ENCODE peak calls at places on chromosomes 6 and 20, in four cellular contexts. R is GM12891, V is K562, I is HL-60. L is an unnamed sample.

GRCh38 chr20:48489656-48490055 is 338.1 kb downstream of the PREX1 start:
- DNase-seq in R (no peak), V (no peak), I (no peak), L (no peak)

GRCh38 chr6:41976794-41977484 is 35.3 kb upstream of the CCND3 start:
- DNase-seq in R (no peak), V (no peak), I (no peak), L (no peak)

GRCh38 chr20:60058869-60059268 is 100.6 kb downstream of the CDH26 start:
- DNase-seq in R (no peak), V (no peak), I (peak; percentile 63), L (no peak)

GRCh38 chr20:46084805-46085792 is 4.7 kb downstream of the NCOA5 start:
- DNase-seq in R (no peak), V (no peak), I (no peak), L (no peak)

GRCh38 chr6:43992783-43993505 is 134.3 kb downstream of the MRPL14 start:
- DNase-seq in R (no peak), V (no peak), I (no peak), L (no peak)

GRCh38 chr6:106886922-106887797 is 87.4 kb downstream of the CD24 start:
- DNase-seq in R (no peak), V (no peak), I (no peak), L (no peak)

GRCh38 chr6:149905371-149905910 is 7.5 kb upstream of the RAET1E start:
- DNase-seq in R (no peak), V (no peak), I (no peak), L (no peak)

GRCh38 chr6:111978826-111979225 is 75.1 kb upstream of the CCN6 start:
- DNase-seq in R (no peak), V (no peak), I (no peak), L (no peak)

GRCh38 chr20:15711177-15711576 is 862.1 kb downstream of the KIF16B start:
- DNase-seq in R (no peak), V (no peak), I (no peak), L (no peak)

GRCh38 chr20:17969276-17969883 is 562 bp downstream of the MGME1 start:
- DNase-seq in R (no peak), V (no peak), I (no peak), L (no peak)

GRCh38 chr20:48008850-48009535 is 223.7 kb upstream of the SULF2 start:
- DNase-seq in R (no peak), V (no peak), I (no peak), L (no peak)

GRCh38 chr20:46060301-46060881 is 29.4 kb downstream of the NCOA5 start:
- DNase-seq in R (no peak), V (no peak), I (no peak), L (peak; percentile 31)

GRCh38 chr6:3159805-3160781 is 2.7 kb upstream of the TUBB2A start:
- DNase-seq in R (no peak), V (peak; percentile 56), I (no peak), L (no peak)

GRCh38 chr6:152244998-152245630 is 392.0 kb downstream of the SYNE1 start:
- DNase-seq in R (no peak), V (no peak), I (no peak), L (no peak)

GRCh38 chr6:169990095-169991030 is 238.9 kb downstream of the ERMARD start:
- DNase-seq in R (peak; percentile 51), V (no peak), I (peak; percentile 22), L (no peak)

GRCh38 chr6:34095741-34096140 is 50.1 kb downstream of the GRM4 start:
- DNase-seq in R (no peak), V (no peak), I (no peak), L (no peak)

GRCh38 chr6:7615611-7616383 is 25.8 kb downstream of the SNRNP48 start:
- DNase-seq in R (peak; percentile 16), V (peak; percentile 62), I (no peak), L (no peak)

GRCh38 chr20:10651227-10651990 is 22.4 kb downstream of the JAG1 start:
- DNase-seq in R (no peak), V (no peak), I (no peak), L (no peak)

GRCh38 chr6:135117413-135117968 is 62.9 kb upstream of the HBS1L start:
- DNase-seq in R (no peak), V (no peak), I (no peak), L (no peak)

GRCh38 chr6:106103728-106104109 is 17.6 kb downstream of the PRDM1 start:
- DNase-seq in R (no peak), V (no peak), I (no peak), L (no peak)

GRCh38 chr6:56408976-56409375 is 161.6 kb upstream of the COL21A1 start:
- DNase-seq in R (no peak), V (no peak), I (no peak), L (no peak)

GRCh38 chr20:51767018-51767866 is 948 bp downstream of the ATP9A start:
- DNase-seq in R (peak; percentile 25), V (peak; percentile 55), I (no peak), L (no peak)

GRCh38 chr20:32966881-32967781 is 37.1 kb downstream of the SUN5 start:
- DNase-seq in R (no peak), V (no peak), I (no peak), L (peak; percentile 41)

GRCh38 chr20:47676219-47676721 is 109.0 kb downstream of the SULF2 start:
- DNase-seq in R (no peak), V (no peak), I (no peak), L (no peak)

GRCh38 chr6:45964300-45964699 is 51.4 kb downstream of the CLIC5 start:
- DNase-seq in R (no peak), V (no peak), I (no peak), L (no peak)

GRCh38 chr20:33262658-33263065 is 20.4 kb upstream of the BPIFB1 start:
- DNase-seq in R (no peak), V (peak; percentile 30), I (peak; percentile 69), L (no peak)

GRCh38 chr6:169890049-169890448 is 138.6 kb downstream of the ERMARD start:
- DNase-seq in R (no peak), V (no peak), I (no peak), L (no peak)

GRCh38 chr6:35230498-35230897 is 16.7 kb downstream of the SCUBE3 start:
- DNase-seq in R (no peak), V (no peak), I (no peak), L (no peak)

GRCh38 chr6:162862941-162863340 is 135.2 kb downstream of the PACRG start:
- DNase-seq in R (no peak), V (no peak), I (no peak), L (no peak)

GRCh38 chr6:25942561-25943147 is 12.2 kb upstream of the SLC17A2 start:
- DNase-seq in R (no peak), V (no peak), I (no peak), L (no peak)

GRCh38 chr6:116572162-116572561 is 858 bp downstream of the RWDD1 start:
- DNase-seq in R (no peak), V (peak; percentile 13), I (no peak), L (no peak)

GRCh38 chr6:125307150-125307838 is 5.5 kb upstream of the HDDC2 start:
- DNase-seq in R (no peak), V (peak; percentile 78), I (no peak), L (no peak)

GRCh38 chr6:33620158-33620583 is 951 bp upstream of the ITPR3 start:
- DNase-seq in R (no peak), V (peak; percentile 49), I (no peak), L (no peak)

GRCh38 chr6:148104131-148104530 is 238.5 kb upstream of the SASH1 start:
- DNase-seq in R (no peak), V (no peak), I (no peak), L (no peak)

GRCh38 chr20:44302026-44302669 is 8.9 kb downstream of the FITM2 start:
- DNase-seq in R (no peak), V (no peak), I (no peak), L (no peak)

GRCh38 chr20:60921021-60921622 is 330.9 kb upstream of the CDH4 start:
- DNase-seq in R (no peak), V (peak; percentile 22), I (no peak), L (no peak)

GRCh38 chr20:5000263-5001173 is 792 bp downstream of the SLC23A2 start:
- DNase-seq in R (no peak), V (no peak), I (no peak), L (no peak)

GRCh38 chr20:5002077-5002413 is 735 bp upstream of the SLC23A2 start:
- DNase-seq in R (no peak), V (no peak), I (no peak), L (no peak)

GRCh38 chr20:4998160-4998651 is 3.1 kb downstream of the SLC23A2 start:
- DNase-seq in R (no peak), V (no peak), I (peak; percentile 28), L (peak; percentile 20)

GRCh38 chr20:5001174-5002076 is at the start of gene SLC23A2:
- DNase-seq in R (peak; percentile 68), V (peak; percentile 81), I (peak; percentile 36), L (no peak)

DNA sequence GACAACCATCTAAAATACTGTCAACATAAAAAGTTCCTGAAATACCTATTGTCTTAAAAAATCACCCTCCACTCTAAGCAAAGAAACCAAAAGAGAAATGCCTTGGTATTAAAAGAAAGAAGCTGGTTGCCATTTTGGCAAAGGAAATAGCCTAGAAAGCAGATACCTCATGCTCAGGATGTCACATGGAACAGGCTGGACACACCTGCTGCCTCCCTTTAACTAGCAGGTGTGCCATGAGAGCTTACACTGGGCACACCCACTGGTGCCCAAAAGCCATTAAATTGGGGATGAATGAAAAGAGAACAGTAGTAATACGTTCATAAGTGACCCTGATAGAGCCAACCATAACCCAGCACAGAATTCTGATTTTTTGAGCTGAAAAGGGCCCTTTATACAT is 1.5 kb downstream of the SLC23A2 start:
- DNase-seq in R (no peak), V (no peak), I (no peak), L (no peak)
- TF ChIP-seq SPI1 in R (no peak), V (no peak), I (no peak), L (no peak)

GRCh38 chr20:1802385-1803215 is 92.6 kb upstream of the SIRPA start:
- DNase-seq in R (peak; percentile 62), V (peak; percentile 9), I (peak; percentile 78), L (no peak)
- TF ChIP-seq SPI1 in R (peak; percentile 69), V (no peak), I (peak; percentile 80), L (peak; percentile 52)

GRCh38 chr6:131213501-131213990 is 78.3 kb downstream of the AKAP7 start:
- DNase-seq in R (no peak), V (no peak), I (no peak), L (no peak)
- TF ChIP-seq SPI1 in R (no peak), V (no peak), I (no peak), L (no peak)

GRCh38 chr6:161215193-161215592 is 58.7 kb downstream of the AGPAT4 start:
- DNase-seq in R (no peak), V (no peak), I (no peak), L (no peak)
- TF ChIP-seq SPI1 in R (no peak), V (no peak), I (no peak), L (no peak)

DNA sequence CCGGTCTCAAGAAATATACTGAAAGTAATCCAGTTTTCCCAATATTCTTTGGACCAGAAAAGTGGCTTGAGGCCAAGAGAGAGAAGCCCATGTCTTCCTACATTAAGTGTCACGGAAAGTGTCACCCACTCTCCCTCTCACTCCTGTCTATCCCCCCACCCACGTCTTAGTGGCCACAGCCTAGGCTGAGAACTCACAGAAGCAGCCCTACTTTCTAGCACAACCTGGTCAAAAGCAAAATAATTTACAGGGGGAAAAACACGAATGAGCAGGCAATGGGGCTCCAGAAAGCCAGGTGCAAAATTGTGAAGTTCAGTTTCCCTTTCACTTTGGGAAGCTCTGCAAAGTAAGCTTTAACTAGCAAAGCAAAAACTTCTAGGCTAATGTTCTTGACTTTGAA is 118.0 kb downstream of the OPRM1 start:
- DNase-seq in R (no peak), V (no peak), I (no peak), L (no peak)
- TF ChIP-seq SPI1 in R (no peak), V (no peak), I (no peak), L (no peak)